ENCODE peak calls at places on chromosomes 16 and 17, in eight cellular contexts. O is MM.1S; A is naive thymus-derived CD4-positive, alpha-beta T cell; V is IMR-90; P is tibial artery; L is SK-N-MC; U is PC-9; Z is uterus. G is an unnamed sample.

GRCh38 chr17:74584714-74585113 is 7.4 kb downstream of the CD300LD start:
- DNase-seq in O (no peak), A (no peak), V (no peak), P (no peak), L (no peak), U (no peak), Z (no peak), G (no peak)

GRCh38 chr17:76014925-76015261 is 12.2 kb downstream of the EVPL start:
- DNase-seq in O (no peak), A (no peak), V (no peak), P (no peak), L (no peak), U (no peak), Z (no peak), G (no peak)

GRCh38 chr17:74775409-74776043 is 619 bp downstream of the NAT9 start:
- DNase-seq in O (no peak), A (no peak), V (no peak), P (no peak), L (no peak), U (no peak), Z (no peak), G (peak)

GRCh38 chr16:66128363-66128725 is 238.1 kb upstream of the CDH5 start:
- DNase-seq in O (no peak), A (no peak), V (peak), P (no peak), L (no peak), U (no peak), Z (no peak), G (no peak)

GRCh38 chr17:59328534-59329095 is 2.8 kb upstream of the YPEL2 start:
- DNase-seq in O (no peak), A (peak), V (no peak), P (no peak), L (no peak), U (no peak), Z (no peak), G (no peak)

GRCh38 chr16:19913306-19913717 is 28.7 kb upstream of the GPRC5B start:
- DNase-seq in O (no peak), A (no peak), V (no peak), P (no peak), L (no peak), U (no peak), Z (no peak), G (no peak)

GRCh38 chr17:69733171-69734014 is 318.9 kb downstream of the MAP2K6 start:
- DNase-seq in O (peak), A (no peak), V (peak), P (no peak), L (no peak), U (no peak), Z (no peak), G (peak)

GRCh38 chr16:56337131-56337857 is 88.1 kb downstream of the AMFR start:
- DNase-seq in O (no peak), A (no peak), V (no peak), P (no peak), L (no peak), U (no peak), Z (no peak), G (no peak)

GRCh38 chr17:80346498-80347275 is 68.3 kb upstream of the ENDOV start:
- DNase-seq in O (no peak), A (no peak), V (no peak), P (peak), L (no peak), U (no peak), Z (no peak), G (no peak)

GRCh38 chr17:7852262-7852670 is 2.6 kb upstream of the TMEM88 start:
- DNase-seq in O (no peak), A (no peak), V (no peak), P (peak), L (no peak), U (no peak), Z (peak), G (no peak)

GRCh38 chr17:73546770-73547345 is 97.4 kb downstream of the SDK2 start:
- DNase-seq in O (peak), A (peak), V (no peak), P (no peak), L (no peak), U (peak), Z (no peak), G (peak)

GRCh38 chr17:39485555-39485954 is 24.3 kb downstream of the CDK12 start:
- DNase-seq in O (no peak), A (no peak), V (peak), P (peak), L (no peak), U (peak), Z (no peak), G (no peak)

GRCh38 chr16:81946206-81946605 is 65.1 kb downstream of the SDR42E1 start:
- DNase-seq in O (no peak), A (no peak), V (no peak), P (no peak), L (no peak), U (no peak), Z (no peak), G (no peak)

DNA sequence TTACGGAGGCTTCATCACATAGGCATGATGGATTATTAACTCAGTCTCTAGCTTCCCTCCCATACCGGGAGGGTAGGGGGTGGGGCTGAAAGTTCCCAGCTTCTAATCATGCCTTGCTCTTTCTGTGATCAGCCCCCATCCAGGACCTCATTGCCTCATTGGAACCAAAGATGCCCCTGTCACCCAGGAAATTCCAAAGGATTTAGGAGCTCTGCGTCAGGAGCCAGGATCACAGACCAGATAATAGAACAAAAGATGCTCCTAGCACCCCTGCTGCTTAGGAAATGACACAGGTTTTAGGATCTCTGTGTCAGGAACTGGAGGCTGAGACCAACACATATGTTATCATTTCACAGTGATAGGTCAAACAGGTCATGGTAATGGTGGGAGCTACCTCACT is 9.7 kb downstream of the USB1 start:
- DNase-seq in O (no peak), A (no peak), V (no peak), P (no peak), L (no peak), U (no peak), Z (no peak), G (no peak)
- H3K27ac ChIP-seq in O (no peak), A (no peak), V (no peak), P (no peak), L (no peak), U (no peak), Z (no peak), G (no peak)

DNA sequence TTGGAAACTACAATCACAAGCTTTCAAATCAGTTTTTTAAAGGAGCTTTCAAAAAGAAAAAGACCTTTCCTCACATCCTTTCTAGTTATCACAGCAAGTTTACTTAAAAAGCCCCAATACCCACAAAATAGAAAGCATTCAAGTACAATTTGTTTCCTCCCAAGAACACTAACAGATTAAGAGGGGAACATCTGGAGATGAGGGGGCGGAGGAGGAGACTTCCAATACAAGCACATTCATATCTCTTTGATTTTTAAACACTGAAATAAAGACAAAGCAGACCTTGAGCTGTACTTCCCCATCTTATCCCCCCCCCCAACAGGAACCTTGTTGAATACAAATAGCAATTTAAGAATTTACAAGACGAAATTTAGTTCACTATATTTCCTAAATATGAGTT is 2.0 kb downstream of the YWHAE start:
- DNase-seq in O (no peak), A (no peak), V (peak), P (no peak), L (no peak), U (no peak), Z (no peak), G (no peak)
- H3K27ac ChIP-seq in O (no peak), A (peak), V (no peak), P (peak), L (peak), U (peak), Z (peak), G (peak)

GRCh38 chr16:87317766-87318121 is 552 bp upstream of the C16orf95 start:
- DNase-seq in O (peak), A (no peak), V (peak), P (peak), L (no peak), U (no peak), Z (peak), G (peak)
- H3K27ac ChIP-seq in O (peak), A (peak), V (peak), P (peak), L (peak), U (peak), Z (peak), G (peak)

GRCh38 chr17:62818491-62818890 is 10.4 kb upstream of the MARCHF10 start:
- DNase-seq in O (no peak), A (no peak), V (no peak), P (no peak), L (no peak), U (no peak), Z (no peak), G (no peak)

GRCh38 chr17:62821213-62822079 is 13.3 kb upstream of the MARCHF10 start:
- DNase-seq in O (no peak), A (no peak), V (no peak), P (no peak), L (no peak), U (no peak), Z (no peak), G (no peak)

GRCh38 chr17:62816282-62816839 is 8.2 kb upstream of the MARCHF10 start:
- DNase-seq in O (no peak), A (no peak), V (peak), P (no peak), L (no peak), U (no peak), Z (no peak), G (no peak)

GRCh38 chr17:62822080-62822904 is 14.2 kb upstream of the MARCHF10 start:
- DNase-seq in O (no peak), A (no peak), V (no peak), P (no peak), L (no peak), U (no peak), Z (no peak), G (no peak)

DNA sequence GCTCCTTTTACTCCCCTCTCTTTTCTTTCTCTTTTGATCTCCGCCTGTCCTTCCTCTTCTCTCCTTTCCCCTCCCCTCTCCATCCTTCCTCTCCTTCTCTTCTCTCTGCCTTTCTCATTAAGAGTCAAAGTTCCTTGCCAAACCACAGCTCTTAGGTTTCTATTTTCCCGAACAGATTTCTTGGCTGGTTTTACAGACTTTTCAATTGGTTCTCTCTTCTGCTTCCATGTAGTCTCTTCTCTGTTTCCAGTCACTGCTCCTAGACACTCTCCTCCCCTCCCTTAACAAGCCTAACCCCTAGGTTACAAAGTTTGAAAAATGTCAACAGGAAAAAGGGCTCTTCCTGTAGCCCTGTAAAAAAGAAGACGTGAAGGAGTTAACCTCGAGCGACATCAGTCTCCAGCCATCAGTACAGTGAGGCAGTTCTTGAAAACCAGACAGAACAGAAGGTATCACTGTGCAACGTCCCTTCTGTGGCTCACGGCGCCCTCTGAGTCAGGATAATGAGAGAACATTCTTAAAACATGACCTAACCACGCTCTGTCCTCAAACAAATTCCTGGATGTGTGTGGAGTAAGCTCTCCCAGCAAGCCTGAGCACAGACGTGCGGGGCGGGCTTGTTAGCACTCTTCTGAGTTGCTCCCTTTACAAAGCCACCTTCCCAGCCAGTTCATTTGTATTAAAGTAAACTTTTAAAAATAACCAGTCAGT is 11.6 kb upstream of the MARCHF10 start:
- DNase-seq in O (no peak), A (no peak), V (peak), P (no peak), L (no peak), U (peak), Z (peak), G (no peak)
- H3K27ac ChIP-seq in O (no peak), A (no peak), V (peak), P (no peak), L (no peak), U (peak), Z (peak), G (no peak)

GRCh38 chr17:1754430-1755112 is 7.3 kb upstream of the SERPINF1 start:
- DNase-seq in O (no peak), A (no peak), V (no peak), P (no peak), L (no peak), U (no peak), Z (no peak), G (peak)
- H3K27ac ChIP-seq in O (no peak), A (no peak), V (no peak), P (no peak), L (no peak), U (no peak), Z (peak), G (no peak)

G was measured in Karpas-422.